ENCODE peak calls at places on chromosomes 6 and 20, in eight cellular contexts. X is SHP77; Y is activated naive CD8-positive, alpha-beta T cell treated with anti-CD3 and anti-CD28 coated beads, Interleukin-2, amount 50 U/mL, for 24 hours; E is M059J; W is AG08395; O is WTC11; V is C1 segment of cervical spinal cord; N is K562. Z is an unnamed sample.

GRCh38 chr6:24547243-24547642 is 52.5 kb downstream of the ALDH5A1 start:
- DNase-seq in X (no peak), Y (peak), E (peak), W (no peak), O (peak), V (no peak), N (no peak), Z (no peak)

GRCh38 chr6:27296106-27296783 is 15.8 kb downstream of the POM121L2 start:
- DNase-seq in X (no peak), Y (no peak), E (peak), W (peak), O (peak), V (no peak), N (peak), Z (no peak)

GRCh38 chr6:107768044-107768443 is 56.1 kb downstream of the SCML4 start:
- DNase-seq in X (no peak), Y (no peak), E (no peak), W (no peak), O (no peak), V (no peak), N (no peak), Z (no peak)

GRCh38 chr20:50491926-50492634 is 18.1 kb upstream of the PTPN1 start:
- DNase-seq in X (no peak), Y (no peak), E (peak), W (no peak), O (no peak), V (no peak), N (no peak), Z (no peak)

GRCh38 chr6:106377061-106377540 is 16.6 kb downstream of the CRYBG1 start:
- DNase-seq in X (no peak), Y (no peak), E (peak), W (no peak), O (no peak), V (no peak), N (no peak), Z (no peak)

GRCh38 chr20:1906361-1907051 is 11.3 kb downstream of the SIRPA start:
- DNase-seq in X (no peak), Y (no peak), E (peak), W (no peak), O (no peak), V (no peak), N (no peak), Z (no peak)

GRCh38 chr20:48198951-48199431 is 413.7 kb upstream of the SULF2 start:
- DNase-seq in X (no peak), Y (no peak), E (peak), W (peak), O (no peak), V (no peak), N (no peak), Z (no peak)

GRCh38 chr20:4341804-4342560 is 326.6 kb upstream of the RNF24 start:
- DNase-seq in X (no peak), Y (no peak), E (peak), W (peak), O (no peak), V (no peak), N (no peak), Z (no peak)

GRCh38 chr20:38202153-38202981 is 37.3 kb upstream of the TGM2 start:
- DNase-seq in X (no peak), Y (no peak), E (no peak), W (no peak), O (no peak), V (no peak), N (no peak), Z (no peak)

GRCh38 chr6:159221486-159222170 is 52.4 kb downstream of the FNDC1 start:
- DNase-seq in X (no peak), Y (no peak), E (no peak), W (no peak), O (no peak), V (no peak), N (no peak), Z (no peak)

GRCh38 chr6:167276772-167277533 is 14.2 kb upstream of the UNC93A start:
- DNase-seq in X (no peak), Y (no peak), E (no peak), W (no peak), O (no peak), V (no peak), N (no peak), Z (no peak)

GRCh38 chr6:155493694-155494143 is 38.1 kb upstream of the NOX3 start:
- DNase-seq in X (no peak), Y (no peak), E (peak), W (peak), O (no peak), V (no peak), N (no peak), Z (no peak)

GRCh38 chr20:25549866-25550477 is 35.4 kb downstream of the NINL start:
- DNase-seq in X (no peak), Y (no peak), E (no peak), W (no peak), O (no peak), V (no peak), N (no peak), Z (no peak)

GRCh38 chr20:32968833-32969241 is 35.4 kb downstream of the SUN5 start:
- DNase-seq in X (no peak), Y (peak), E (no peak), W (no peak), O (peak), V (no peak), N (no peak), Z (no peak)

GRCh38 chr6:47780510-47781356 is 1.1 kb upstream of the OPN5 start:
- DNase-seq in X (peak), Y (peak), E (peak), W (peak), O (no peak), V (peak), N (no peak), Z (peak)

GRCh38 chr6:35419431-35419830 is 32.7 kb upstream of the FANCE start:
- DNase-seq in X (no peak), Y (no peak), E (no peak), W (peak), O (no peak), V (no peak), N (no peak), Z (no peak)

GRCh38 chr6:111429571-111429970 is 53.4 kb downstream of the REV3L start:
- DNase-seq in X (no peak), Y (no peak), E (no peak), W (no peak), O (no peak), V (no peak), N (no peak), Z (no peak)

GRCh38 chr6:3872370-3872854 is 23.2 kb downstream of the FAM50B start:
- DNase-seq in X (no peak), Y (no peak), E (no peak), W (no peak), O (no peak), V (no peak), N (no peak), Z (no peak)

GRCh38 chr6:135181333-135182119 is 418 bp downstream of the MYB start:
- DNase-seq in X (no peak), Y (peak), E (peak), W (no peak), O (peak), V (no peak), N (no peak), Z (no peak)

GRCh38 chr6:109236140-109237081 is 141.1 kb downstream of the CEP57L1 start:
- DNase-seq in X (peak), Y (peak), E (no peak), W (no peak), O (peak), V (no peak), N (peak), Z (peak)

GRCh38 chr6:168618546-168619315 is 177.7 kb downstream of the SMOC2 start:
- DNase-seq in X (no peak), Y (no peak), E (no peak), W (no peak), O (no peak), V (no peak), N (no peak), Z (no peak)

GRCh38 chr6:169805242-169805838 is 53.9 kb downstream of the ERMARD start:
- DNase-seq in X (no peak), Y (no peak), E (no peak), W (no peak), O (no peak), V (no peak), N (no peak), Z (no peak)

GRCh38 chr20:35106827-35107380 is 14.3 kb upstream of the TRPC4AP start:
- DNase-seq in X (no peak), Y (no peak), E (no peak), W (no peak), O (no peak), V (no peak), N (no peak), Z (no peak)

GRCh38 chr20:20837574-20838021 is 125.2 kb upstream of the RALGAPA2 start:
- DNase-seq in X (peak), Y (peak), E (peak), W (peak), O (peak), V (no peak), N (peak), Z (peak)

GRCh38 chr6:116616757-116617093 is 446 bp downstream of the RSPH4A start:
- DNase-seq in X (peak), Y (peak), E (peak), W (peak), O (peak), V (no peak), N (no peak), Z (no peak)